ENCODE peak calls at places on chromosomes 6 and 20, in five cellular contexts. One of them, this sample, is unnamed.

GRCh38 chr6:124867126-124867525 is 95.1 kb upstream of the RNF217 start:
- DNase-seq in HL-60: no peak
- DNase-seq in astrocyte of the spinal cord: no peak
- DNase-seq in BJ: no peak
- DNase-seq in body of pancreas: no peak
- DNase-seq in this sample: no peak

GRCh38 chr6:107115695-107116327 is 496 bp upstream of the BEND3 start:
- DNase-seq in astrocyte of the spinal cord: peak
- DNase-seq in body of pancreas: peak
- DNase-seq in HL-60: peak
- DNase-seq in BJ: no peak
- DNase-seq in this sample: peak

GRCh38 chr6:33008944-33009861 is at the start of gene HLA-DOA:
- DNase-seq in astrocyte of the spinal cord: peak
- DNase-seq in HL-60: no peak
- DNase-seq in body of pancreas: no peak
- DNase-seq in BJ: no peak
- DNase-seq in this sample: peak

GRCh38 chr6:137904822-137905617 is 38.0 kb downstream of the TNFAIP3 start:
- DNase-seq in HL-60: no peak
- DNase-seq in body of pancreas: no peak
- DNase-seq in BJ: no peak
- DNase-seq in astrocyte of the spinal cord: peak
- DNase-seq in this sample: no peak

GRCh38 chr20:57438552-57438951 is 47.4 kb downstream of the RBM38 start:
- DNase-seq in HL-60: no peak
- DNase-seq in BJ: no peak
- DNase-seq in astrocyte of the spinal cord: no peak
- DNase-seq in body of pancreas: no peak
- DNase-seq in this sample: no peak

GRCh38 chr6:105170066-105170465 is 9.7 kb downstream of the POPDC3 start:
- DNase-seq in astrocyte of the spinal cord: peak
- DNase-seq in body of pancreas: no peak
- DNase-seq in HL-60: no peak
- DNase-seq in BJ: no peak
- DNase-seq in this sample: no peak

GRCh38 chr20:51700809-51701285 is 67.3 kb downstream of the ATP9A start:
- DNase-seq in astrocyte of the spinal cord: peak
- DNase-seq in BJ: no peak
- DNase-seq in HL-60: peak
- DNase-seq in body of pancreas: peak
- DNase-seq in this sample: peak

GRCh38 chr6:35411066-35411465 is 41.1 kb upstream of the FANCE start:
- DNase-seq in body of pancreas: no peak
- DNase-seq in astrocyte of the spinal cord: no peak
- DNase-seq in BJ: no peak
- DNase-seq in HL-60: peak
- DNase-seq in this sample: no peak

GRCh38 chr6:34246563-34247391 is 2.0 kb downstream of the SMIM29 start:
- DNase-seq in HL-60: peak
- DNase-seq in astrocyte of the spinal cord: peak
- DNase-seq in body of pancreas: no peak
- DNase-seq in BJ: no peak
- DNase-seq in this sample: peak

GRCh38 chr6:39167321-39167720 is 52.3 kb upstream of the SAYSD1 start:
- DNase-seq in astrocyte of the spinal cord: no peak
- DNase-seq in HL-60: no peak
- DNase-seq in body of pancreas: no peak
- DNase-seq in BJ: no peak
- DNase-seq in this sample: no peak

GRCh38 chr6:26065952-26066380 is 21.3 kb upstream of the HFE start:
- DNase-seq in astrocyte of the spinal cord: peak
- DNase-seq in HL-60: peak
- DNase-seq in BJ: no peak
- DNase-seq in body of pancreas: peak
- DNase-seq in this sample: peak

GRCh38 chr20:8627386-8628030 is 441.4 kb upstream of the PLCB4 start:
- DNase-seq in astrocyte of the spinal cord: no peak
- DNase-seq in body of pancreas: no peak
- DNase-seq in HL-60: no peak
- DNase-seq in BJ: no peak
- DNase-seq in this sample: peak

GRCh38 chr20:50347568-50347981 is 156.9 kb downstream of the CEBPB start:
- DNase-seq in BJ: no peak
- DNase-seq in HL-60: peak
- DNase-seq in astrocyte of the spinal cord: no peak
- DNase-seq in body of pancreas: no peak
- DNase-seq in this sample: no peak

GRCh38 chr20:44790994-44791393 is 19.4 kb downstream of the RIMS4 start:
- DNase-seq in HL-60: no peak
- DNase-seq in BJ: no peak
- DNase-seq in body of pancreas: no peak
- DNase-seq in astrocyte of the spinal cord: no peak
- DNase-seq in this sample: no peak
- TF ChIP-seq CTCF in HL-60: no peak
- TF ChIP-seq CTCF in BJ: no peak
- TF ChIP-seq CTCF in body of pancreas: no peak
- TF ChIP-seq CTCF in astrocyte of the spinal cord: no peak
- TF ChIP-seq CTCF in this sample: no peak

GRCh38 chr20:33646191-33646590 is 15.9 kb upstream of the C20orf144 start:
- DNase-seq in BJ: no peak
- DNase-seq in astrocyte of the spinal cord: no peak
- DNase-seq in body of pancreas: no peak
- DNase-seq in HL-60: no peak
- DNase-seq in this sample: no peak

GRCh38 chr20:33645421-33645820 is 16.7 kb upstream of the C20orf144 start:
- DNase-seq in astrocyte of the spinal cord: no peak
- DNase-seq in body of pancreas: no peak
- DNase-seq in HL-60: no peak
- DNase-seq in BJ: no peak
- DNase-seq in this sample: no peak

GRCh38 chr20:33649201-33649631 is 12.9 kb upstream of the C20orf144 start:
- DNase-seq in BJ: no peak
- DNase-seq in astrocyte of the spinal cord: no peak
- DNase-seq in body of pancreas: peak
- DNase-seq in HL-60: no peak
- DNase-seq in this sample: peak

GRCh38 chr20:33648396-33649004 is 13.6 kb upstream of the C20orf144 start:
- DNase-seq in body of pancreas: peak
- DNase-seq in HL-60: no peak
- DNase-seq in astrocyte of the spinal cord: peak
- DNase-seq in BJ: no peak
- DNase-seq in this sample: peak

GRCh38 chr20:33647603-33648395 is 14.3 kb upstream of the C20orf144 start:
- DNase-seq in astrocyte of the spinal cord: peak
- DNase-seq in BJ: no peak
- DNase-seq in body of pancreas: no peak
- DNase-seq in HL-60: no peak
- DNase-seq in this sample: no peak
- H3K4me3 ChIP-seq in astrocyte of the spinal cord: no peak
- H3K4me3 ChIP-seq in BJ: no peak
- H3K4me3 ChIP-seq in body of pancreas: no peak
- H3K4me3 ChIP-seq in HL-60: no peak
- H3K4me3 ChIP-seq in this sample: no peak

GRCh38 chr6:136037885-136038460 is 186.5 kb downstream of the PDE7B start:
- DNase-seq in HL-60: no peak
- DNase-seq in body of pancreas: no peak
- DNase-seq in BJ: no peak
- DNase-seq in astrocyte of the spinal cord: peak
- DNase-seq in this sample: peak
- TF ChIP-seq CTCF in HL-60: no peak
- TF ChIP-seq CTCF in body of pancreas: no peak
- TF ChIP-seq CTCF in BJ: peak
- TF ChIP-seq CTCF in astrocyte of the spinal cord: peak
- TF ChIP-seq CTCF in this sample: peak

GRCh38 chr6:10425973-10426780 is 11.3 kb upstream of the TFAP2A start:
- DNase-seq in HL-60: no peak
- DNase-seq in BJ: no peak
- DNase-seq in body of pancreas: peak
- DNase-seq in astrocyte of the spinal cord: no peak
- DNase-seq in this sample: peak

GRCh38 chr6:10433322-10433721 is 18.4 kb upstream of the TFAP2A start:
- DNase-seq in astrocyte of the spinal cord: no peak
- DNase-seq in BJ: no peak
- DNase-seq in body of pancreas: no peak
- DNase-seq in HL-60: no peak
- DNase-seq in this sample: no peak

GRCh38 chr6:10426781-10427279 is 12.0 kb upstream of the TFAP2A start:
- DNase-seq in HL-60: no peak
- DNase-seq in body of pancreas: no peak
- DNase-seq in BJ: no peak
- DNase-seq in astrocyte of the spinal cord: no peak
- DNase-seq in this sample: no peak

GRCh38 chr6:10431423-10432164 is 16.7 kb upstream of the TFAP2A start:
- DNase-seq in BJ: no peak
- DNase-seq in astrocyte of the spinal cord: no peak
- DNase-seq in HL-60: no peak
- DNase-seq in body of pancreas: no peak
- DNase-seq in this sample: peak

GRCh38 chr6:10429638-10430427 is 15.0 kb upstream of the TFAP2A start:
- DNase-seq in astrocyte of the spinal cord: no peak
- DNase-seq in body of pancreas: no peak
- DNase-seq in BJ: no peak
- DNase-seq in HL-60: peak
- DNase-seq in this sample: peak
- H3K4me3 ChIP-seq in astrocyte of the spinal cord: no peak
- H3K4me3 ChIP-seq in body of pancreas: no peak
- H3K4me3 ChIP-seq in BJ: peak
- H3K4me3 ChIP-seq in HL-60: peak
- H3K4me3 ChIP-seq in this sample: no peak

GRCh38 chr20:47535088-47535487 is 33.4 kb downstream of the NCOA3 start:
- DNase-seq in astrocyte of the spinal cord: no peak
- DNase-seq in HL-60: no peak
- DNase-seq in BJ: no peak
- DNase-seq in body of pancreas: no peak
- DNase-seq in this sample: no peak
- TF ChIP-seq CTCF in astrocyte of the spinal cord: peak
- TF ChIP-seq CTCF in HL-60: no peak
- TF ChIP-seq CTCF in BJ: no peak
- TF ChIP-seq CTCF in body of pancreas: no peak
- TF ChIP-seq CTCF in this sample: peak

GRCh38 chr20:63940472-63941266 is 15.5 kb downstream of the UCKL1 start:
- DNase-seq in astrocyte of the spinal cord: no peak
- DNase-seq in HL-60: no peak
- DNase-seq in BJ: no peak
- DNase-seq in body of pancreas: no peak
- DNase-seq in this sample: no peak
- H3K4me3 ChIP-seq in astrocyte of the spinal cord: no peak
- H3K4me3 ChIP-seq in HL-60: no peak
- H3K4me3 ChIP-seq in BJ: no peak
- H3K4me3 ChIP-seq in body of pancreas: no peak
- H3K4me3 ChIP-seq in this sample: no peak